ENCODE peak calls at places on chromosomes 1 and 21, in ten cellular contexts. T is PC-3; G is fibroblast of lung; N is H1; U is prostate gland; Q is tibial nerve; A is coronary artery; R is heart left ventricle; W is CD8-positive, alpha-beta T cell; M is CD4-positive, alpha-beta T cell. D is an unnamed sample.

GRCh38 chr1:89724369-89725015 is 91.6 kb downstream of the LRRC8C start:
- DNase-seq in T (peak), G (no peak), N (no peak), U (no peak), Q (no peak), A (no peak), R (peak), W (peak), M (no peak), D (peak)

GRCh38 chr1:231583376-231583775 is 43.2 kb upstream of the DISC1 start:
- DNase-seq in T (no peak), G (no peak), N (no peak), U (no peak), Q (no peak), A (no peak), R (no peak), W (no peak), M (no peak), D (no peak)

GRCh38 chr1:227428803-227429202 is 110.5 kb upstream of the CDC42BPA start:
- DNase-seq in T (peak), G (peak), N (no peak), U (peak), Q (no peak), A (no peak), R (peak), W (no peak), M (no peak), D (no peak)

GRCh38 chr1:234645474-234645953 is 35.5 kb upstream of the IRF2BP2 start:
- DNase-seq in T (no peak), G (no peak), N (no peak), U (no peak), Q (no peak), A (no peak), R (no peak), W (no peak), M (no peak), D (no peak)

GRCh38 chr1:31742462-31743212 is 21.5 kb downstream of the ADGRB2 start:
- DNase-seq in T (no peak), G (no peak), N (no peak), U (no peak), Q (no peak), A (no peak), R (no peak), W (no peak), M (no peak), D (no peak)

GRCh38 chr21:41316641-41317392 is at the start of gene FAM3B:
- DNase-seq in T (no peak), G (no peak), N (peak), U (no peak), Q (no peak), A (peak), R (no peak), W (no peak), M (no peak), D (no peak)

GRCh38 chr1:117389284-117389683 is 22.0 kb downstream of the MAN1A2 start:
- DNase-seq in T (no peak), G (no peak), N (no peak), U (no peak), Q (no peak), A (no peak), R (peak), W (no peak), M (no peak), D (no peak)

GRCh38 chr1:85447000-85447943 is 17.7 kb downstream of the DDAH1 start:
- DNase-seq in T (no peak), G (peak), N (no peak), U (no peak), Q (no peak), A (no peak), R (no peak), W (no peak), M (no peak), D (no peak)

GRCh38 chr1:30409476-30410152 is 313.8 kb downstream of the MATN1 start:
- DNase-seq in T (no peak), G (no peak), N (no peak), U (peak), Q (peak), A (peak), R (no peak), W (no peak), M (no peak), D (no peak)

GRCh38 chr1:53519412-53519811 is 60.2 kb downstream of the DMRTB1 start:
- DNase-seq in T (no peak), G (no peak), N (no peak), U (no peak), Q (no peak), A (no peak), R (no peak), W (no peak), M (no peak), D (no peak)

GRCh38 chr1:246837418-246838117 is 94.2 kb downstream of the AHCTF1 start:
- DNase-seq in T (no peak), G (no peak), N (no peak), U (no peak), Q (no peak), A (no peak), R (no peak), W (no peak), M (no peak), D (peak)

GRCh38 chr1:97243973-97244560 is 522.5 kb downstream of the PTBP2 start:
- DNase-seq in T (peak), G (peak), N (no peak), U (no peak), Q (no peak), A (no peak), R (no peak), W (no peak), M (no peak), D (peak)

GRCh38 chr1:23557471-23558124 is 1.7 kb downstream of the ID3 start:
- DNase-seq in T (no peak), G (no peak), N (no peak), U (no peak), Q (no peak), A (no peak), R (no peak), W (no peak), M (no peak), D (no peak)

GRCh38 chr1:93874025-93874651 is 4.9 kb downstream of the DNTTIP2 start:
- DNase-seq in T (peak), G (peak), N (no peak), U (no peak), Q (no peak), A (no peak), R (no peak), W (no peak), M (no peak), D (peak)

GRCh38 chr1:32782086-32782485 is 35.1 kb downstream of the YARS1 start:
- DNase-seq in T (no peak), G (no peak), N (no peak), U (no peak), Q (no peak), A (no peak), R (no peak), W (no peak), M (no peak), D (no peak)

GRCh38 chr1:32786856-32787255 is 30.3 kb downstream of the YARS1 start:
- DNase-seq in T (peak), G (peak), N (no peak), U (no peak), Q (no peak), A (no peak), R (no peak), W (no peak), M (no peak), D (no peak)

GRCh38 chr1:32780628-32781267 is 36.4 kb downstream of the YARS1 start:
- DNase-seq in T (peak), G (no peak), N (no peak), U (no peak), Q (no peak), A (no peak), R (no peak), W (no peak), M (no peak), D (peak)

GRCh38 chr1:32784817-32785216 is 32.3 kb downstream of the YARS1 start:
- DNase-seq in T (no peak), G (no peak), N (no peak), U (no peak), Q (no peak), A (no peak), R (no peak), W (no peak), M (no peak), D (no peak)

DNA sequence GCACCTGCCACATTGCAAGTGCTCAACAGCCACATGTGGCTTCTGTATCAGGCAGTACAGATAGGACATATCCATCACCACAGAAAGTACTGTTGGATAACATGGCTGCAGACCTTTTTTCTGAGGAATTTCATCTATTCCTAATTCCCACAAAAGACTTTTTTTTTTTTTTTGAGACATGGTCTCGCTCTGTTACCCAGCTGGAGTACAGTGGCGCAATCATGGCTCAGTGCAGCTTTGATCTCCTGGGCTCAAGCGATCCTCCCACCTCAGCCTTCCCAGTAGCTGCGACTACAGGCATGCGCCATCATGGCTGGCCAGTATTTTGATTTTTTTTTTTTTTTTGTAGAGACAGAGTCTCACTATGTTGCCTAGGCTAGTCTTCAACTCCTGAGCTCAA is 33.3 kb downstream of the YARS1 start:
- DNase-seq in T (no peak), G (no peak), N (no peak), U (no peak), Q (no peak), A (no peak), R (no peak), W (no peak), M (no peak), D (no peak)
- H3K27ac ChIP-seq in T (no peak), G (no peak), N (no peak), U (no peak), Q (no peak), A (no peak), R (no peak), W (no peak), M (no peak), D (no peak)

DNA sequence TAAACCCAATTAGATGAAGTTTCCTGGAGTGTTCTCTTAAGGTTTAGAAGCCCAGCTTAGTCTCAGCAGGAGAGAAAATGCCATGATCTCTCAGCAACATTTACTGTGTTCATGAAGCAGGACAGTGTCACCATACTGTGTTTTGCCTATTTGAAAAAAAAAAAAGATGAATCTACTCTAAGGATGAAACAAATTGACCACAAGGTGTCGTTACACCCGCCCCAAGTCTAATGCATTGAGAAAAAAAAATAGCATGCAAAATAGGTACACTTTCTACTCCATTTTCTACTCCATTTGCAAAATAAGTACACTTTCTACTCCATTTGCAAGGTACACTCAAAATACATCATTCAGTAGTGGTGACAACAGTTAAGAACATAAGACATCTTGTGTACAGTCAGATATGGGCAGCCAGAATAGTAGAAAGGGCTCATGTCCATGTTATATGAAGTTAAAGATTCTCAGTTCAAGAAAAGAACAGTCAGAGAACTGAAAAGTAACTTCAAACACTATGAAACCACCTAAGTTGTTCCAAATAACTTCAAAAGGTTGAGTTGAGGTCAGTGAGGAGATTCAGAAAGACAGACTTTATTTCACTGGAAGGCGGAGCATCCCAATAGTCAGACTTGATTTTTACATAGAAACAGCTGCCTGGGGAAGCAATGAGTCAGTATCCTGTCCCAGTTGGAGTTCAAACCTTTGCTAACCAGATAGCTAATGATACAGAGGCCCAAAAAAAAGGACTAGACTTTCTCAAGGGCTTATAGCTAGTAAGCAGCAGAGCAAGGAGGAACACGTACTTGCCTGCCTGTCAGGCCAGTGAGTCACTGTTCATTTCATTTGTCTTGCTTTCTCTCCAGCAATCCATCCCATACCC is 13.3 kb downstream of the PLPPR5 start:
- DNase-seq in T (peak), G (peak), N (no peak), U (no peak), Q (no peak), A (no peak), R (no peak), W (no peak), M (no peak), D (peak)
- TF ChIP-seq CTCF in T (peak), G (peak), N (peak), U (no peak), Q (no peak), A (no peak), R (peak), W (no peak), M (no peak), D (peak)

GRCh38 chr1:17579951-17580939 is 40.7 kb downstream of the ARHGEF10L start:
- DNase-seq in T (no peak), G (no peak), N (no peak), U (peak), Q (no peak), A (no peak), R (no peak), W (no peak), M (no peak), D (no peak)

GRCh38 chr1:17581389-17582123 is 42.1 kb downstream of the ARHGEF10L start:
- DNase-seq in T (no peak), G (no peak), N (no peak), U (no peak), Q (no peak), A (no peak), R (no peak), W (no peak), M (no peak), D (no peak)

GRCh38 chr1:17584539-17584938 is 45.0 kb downstream of the ARHGEF10L start:
- DNase-seq in T (no peak), G (no peak), N (no peak), U (no peak), Q (no peak), A (no peak), R (no peak), W (no peak), M (no peak), D (no peak)

GRCh38 chr1:17585266-17585987 is 45.9 kb downstream of the ARHGEF10L start:
- DNase-seq in T (no peak), G (no peak), N (no peak), U (no peak), Q (no peak), A (no peak), R (no peak), W (no peak), M (no peak), D (no peak)

GRCh38 chr1:17582124-17582768 is 42.7 kb downstream of the ARHGEF10L start:
- DNase-seq in T (no peak), G (no peak), N (no peak), U (peak), Q (no peak), A (no peak), R (no peak), W (no peak), M (no peak), D (peak)
- H3K27ac ChIP-seq in T (no peak), G (no peak), N (no peak), U (peak), Q (no peak), A (peak), R (no peak), W (no peak), M (no peak), D (peak)

GRCh38 chr1:169929210-169929526 is 35.5 kb upstream of the SCYL3 start:
- DNase-seq in T (no peak), G (no peak), N (no peak), U (no peak), Q (no peak), A (no peak), R (no peak), W (no peak), M (no peak), D (no peak)
- TF ChIP-seq CTCF in T (no peak), G (no peak), N (no peak), U (no peak), Q (no peak), A (no peak), R (no peak), W (peak), M (peak), D (peak)

GRCh38 chr21:39610705-39611104 is 2.0 kb upstream of the B3GALT5 start:
- DNase-seq in T (peak), G (no peak), N (peak), U (no peak), Q (no peak), A (no peak), R (no peak), W (no peak), M (no peak), D (no peak)
- H3K27ac ChIP-seq in T (no peak), G (no peak), N (no peak), U (no peak), Q (no peak), A (no peak), R (no peak), W (no peak), M (no peak), D (no peak)

DNA sequence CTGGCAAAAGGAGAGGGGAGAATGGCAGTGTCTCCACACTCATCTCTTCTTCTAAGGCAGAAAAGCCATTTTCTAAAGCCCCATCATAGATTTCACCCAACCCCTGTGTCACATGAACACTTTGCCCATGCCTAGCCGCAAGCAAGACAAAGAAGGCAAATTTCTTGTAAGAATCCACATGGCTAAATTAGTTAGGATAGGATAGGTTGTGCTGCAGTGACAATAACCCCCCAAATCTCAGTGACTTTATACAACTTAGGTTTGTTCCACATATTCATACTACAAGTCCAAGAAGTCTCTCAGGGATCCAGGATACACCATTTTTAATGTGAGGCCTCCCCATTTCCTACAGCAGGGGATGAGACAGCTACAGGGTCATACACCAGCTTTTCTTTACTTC is 40.8 kb downstream of the MIS18A start:
- DNase-seq in T (no peak), G (no peak), N (no peak), U (no peak), Q (no peak), A (no peak), R (no peak), W (no peak), M (no peak), D (no peak)
- TF ChIP-seq CTCF in T (no peak), G (no peak), N (no peak), U (no peak), Q (no peak), A (no peak), R (no peak), W (no peak), M (no peak), D (no peak)